ENCODE peak calls at places on chromosome 4, in eight cellular contexts. One of them, this sample, is unnamed.

GRCh38 chr4:89196745-89197144 is 85.4 kb downstream of the TIGD2 start:
- DNase-seq in stimulated activated CD8-positive, alpha-beta memory T cell treated with anti-CD3 and anti-CD28 coated beads, Interleukin-15, amount 100 ng/mL, for 4 hours: no peak
- DNase-seq in stimulated activated CD4-positive, alpha-beta T cell treated with anti-CD3 and anti-CD28 coated beads, Interleukin-2, amount 100 ng/mL, for 24 hours: no peak
- DNase-seq in caudate nucleus: no peak
- DNase-seq in activated T-cell treated with anti-CD3 and anti-CD28 coated beads for 24 hours: no peak
- DNase-seq in AG08396: no peak
- DNase-seq in CD4-positive, alpha-beta memory T cell: no peak
- DNase-seq in glomerular endothelial cell: peak
- DNase-seq in this sample: no peak

GRCh38 chr4:124462954-124463828 is 249.3 kb downstream of the ANKRD50 start:
- DNase-seq in stimulated activated CD8-positive, alpha-beta memory T cell treated with anti-CD3 and anti-CD28 coated beads, Interleukin-15, amount 100 ng/mL, for 4 hours: no peak
- DNase-seq in stimulated activated CD4-positive, alpha-beta T cell treated with anti-CD3 and anti-CD28 coated beads, Interleukin-2, amount 100 ng/mL, for 24 hours: no peak
- DNase-seq in caudate nucleus: no peak
- DNase-seq in activated T-cell treated with anti-CD3 and anti-CD28 coated beads for 24 hours: no peak
- DNase-seq in AG08396: no peak
- DNase-seq in CD4-positive, alpha-beta memory T cell: no peak
- DNase-seq in glomerular endothelial cell: no peak
- DNase-seq in this sample: no peak

GRCh38 chr4:51885371-51885770 is 42.4 kb downstream of the DCUN1D4 start:
- DNase-seq in stimulated activated CD8-positive, alpha-beta memory T cell treated with anti-CD3 and anti-CD28 coated beads, Interleukin-15, amount 100 ng/mL, for 4 hours: no peak
- DNase-seq in stimulated activated CD4-positive, alpha-beta T cell treated with anti-CD3 and anti-CD28 coated beads, Interleukin-2, amount 100 ng/mL, for 24 hours: no peak
- DNase-seq in caudate nucleus: no peak
- DNase-seq in activated T-cell treated with anti-CD3 and anti-CD28 coated beads for 24 hours: no peak
- DNase-seq in AG08396: peak
- DNase-seq in CD4-positive, alpha-beta memory T cell: no peak
- DNase-seq in glomerular endothelial cell: no peak
- DNase-seq in this sample: no peak

GRCh38 chr4:52037730-52038108 is 380 bp downstream of the SGCB start:
- DNase-seq in stimulated activated CD8-positive, alpha-beta memory T cell treated with anti-CD3 and anti-CD28 coated beads, Interleukin-15, amount 100 ng/mL, for 4 hours: no peak
- DNase-seq in stimulated activated CD4-positive, alpha-beta T cell treated with anti-CD3 and anti-CD28 coated beads, Interleukin-2, amount 100 ng/mL, for 24 hours: peak
- DNase-seq in caudate nucleus: no peak
- DNase-seq in activated T-cell treated with anti-CD3 and anti-CD28 coated beads for 24 hours: no peak
- DNase-seq in AG08396: peak
- DNase-seq in CD4-positive, alpha-beta memory T cell: no peak
- DNase-seq in glomerular endothelial cell: no peak
- DNase-seq in this sample: no peak

GRCh38 chr4:177480796-177481195 is 38.6 kb upstream of the AGA start:
- DNase-seq in stimulated activated CD8-positive, alpha-beta memory T cell treated with anti-CD3 and anti-CD28 coated beads, Interleukin-15, amount 100 ng/mL, for 4 hours: no peak
- DNase-seq in stimulated activated CD4-positive, alpha-beta T cell treated with anti-CD3 and anti-CD28 coated beads, Interleukin-2, amount 100 ng/mL, for 24 hours: no peak
- DNase-seq in caudate nucleus: no peak
- DNase-seq in activated T-cell treated with anti-CD3 and anti-CD28 coated beads for 24 hours: no peak
- DNase-seq in AG08396: no peak
- DNase-seq in CD4-positive, alpha-beta memory T cell: no peak
- DNase-seq in glomerular endothelial cell: no peak
- DNase-seq in this sample: no peak

GRCh38 chr4:123114915-123115756 is 192.7 kb upstream of the NUDT6 start:
- DNase-seq in stimulated activated CD8-positive, alpha-beta memory T cell treated with anti-CD3 and anti-CD28 coated beads, Interleukin-15, amount 100 ng/mL, for 4 hours: no peak
- DNase-seq in stimulated activated CD4-positive, alpha-beta T cell treated with anti-CD3 and anti-CD28 coated beads, Interleukin-2, amount 100 ng/mL, for 24 hours: no peak
- DNase-seq in caudate nucleus: no peak
- DNase-seq in activated T-cell treated with anti-CD3 and anti-CD28 coated beads for 24 hours: no peak
- DNase-seq in AG08396: no peak
- DNase-seq in CD4-positive, alpha-beta memory T cell: no peak
- DNase-seq in glomerular endothelial cell: no peak
- DNase-seq in this sample: no peak

GRCh38 chr4:57404463-57404862 is 294.3 kb upstream of the IGFBP7 start:
- DNase-seq in stimulated activated CD8-positive, alpha-beta memory T cell treated with anti-CD3 and anti-CD28 coated beads, Interleukin-15, amount 100 ng/mL, for 4 hours: no peak
- DNase-seq in stimulated activated CD4-positive, alpha-beta T cell treated with anti-CD3 and anti-CD28 coated beads, Interleukin-2, amount 100 ng/mL, for 24 hours: no peak
- DNase-seq in caudate nucleus: no peak
- DNase-seq in activated T-cell treated with anti-CD3 and anti-CD28 coated beads for 24 hours: no peak
- DNase-seq in AG08396: no peak
- DNase-seq in CD4-positive, alpha-beta memory T cell: no peak
- DNase-seq in glomerular endothelial cell: no peak
- DNase-seq in this sample: no peak

GRCh38 chr4:99071159-99071558 is 17.4 kb downstream of the ADH5 start:
- DNase-seq in stimulated activated CD8-positive, alpha-beta memory T cell treated with anti-CD3 and anti-CD28 coated beads, Interleukin-15, amount 100 ng/mL, for 4 hours: no peak
- DNase-seq in stimulated activated CD4-positive, alpha-beta T cell treated with anti-CD3 and anti-CD28 coated beads, Interleukin-2, amount 100 ng/mL, for 24 hours: no peak
- DNase-seq in caudate nucleus: no peak
- DNase-seq in activated T-cell treated with anti-CD3 and anti-CD28 coated beads for 24 hours: no peak
- DNase-seq in AG08396: no peak
- DNase-seq in CD4-positive, alpha-beta memory T cell: no peak
- DNase-seq in glomerular endothelial cell: no peak
- DNase-seq in this sample: no peak

GRCh38 chr4:128812360-128812958 is 3.0 kb downstream of the JADE1 start:
- DNase-seq in stimulated activated CD8-positive, alpha-beta memory T cell treated with anti-CD3 and anti-CD28 coated beads, Interleukin-15, amount 100 ng/mL, for 4 hours: no peak
- DNase-seq in stimulated activated CD4-positive, alpha-beta T cell treated with anti-CD3 and anti-CD28 coated beads, Interleukin-2, amount 100 ng/mL, for 24 hours: no peak
- DNase-seq in caudate nucleus: no peak
- DNase-seq in activated T-cell treated with anti-CD3 and anti-CD28 coated beads for 24 hours: peak
- DNase-seq in AG08396: peak
- DNase-seq in CD4-positive, alpha-beta memory T cell: no peak
- DNase-seq in glomerular endothelial cell: no peak
- DNase-seq in this sample: no peak

GRCh38 chr4:38364383-38364963 is 299.5 kb upstream of the KLF3 start:
- DNase-seq in stimulated activated CD8-positive, alpha-beta memory T cell treated with anti-CD3 and anti-CD28 coated beads, Interleukin-15, amount 100 ng/mL, for 4 hours: no peak
- DNase-seq in stimulated activated CD4-positive, alpha-beta T cell treated with anti-CD3 and anti-CD28 coated beads, Interleukin-2, amount 100 ng/mL, for 24 hours: no peak
- DNase-seq in caudate nucleus: no peak
- DNase-seq in activated T-cell treated with anti-CD3 and anti-CD28 coated beads for 24 hours: no peak
- DNase-seq in AG08396: no peak
- DNase-seq in CD4-positive, alpha-beta memory T cell: no peak
- DNase-seq in glomerular endothelial cell: no peak
- DNase-seq in this sample: no peak

GRCh38 chr4:139798456-139798855 is 132.8 kb downstream of the MGST2 start:
- DNase-seq in stimulated activated CD8-positive, alpha-beta memory T cell treated with anti-CD3 and anti-CD28 coated beads, Interleukin-15, amount 100 ng/mL, for 4 hours: no peak
- DNase-seq in stimulated activated CD4-positive, alpha-beta T cell treated with anti-CD3 and anti-CD28 coated beads, Interleukin-2, amount 100 ng/mL, for 24 hours: no peak
- DNase-seq in caudate nucleus: no peak
- DNase-seq in activated T-cell treated with anti-CD3 and anti-CD28 coated beads for 24 hours: no peak
- DNase-seq in AG08396: no peak
- DNase-seq in CD4-positive, alpha-beta memory T cell: no peak
- DNase-seq in glomerular endothelial cell: no peak
- DNase-seq in this sample: peak

GRCh38 chr4:39235701-39236100 is 53.4 kb downstream of the WDR19 start:
- DNase-seq in stimulated activated CD8-positive, alpha-beta memory T cell treated with anti-CD3 and anti-CD28 coated beads, Interleukin-15, amount 100 ng/mL, for 4 hours: no peak
- DNase-seq in stimulated activated CD4-positive, alpha-beta T cell treated with anti-CD3 and anti-CD28 coated beads, Interleukin-2, amount 100 ng/mL, for 24 hours: no peak
- DNase-seq in caudate nucleus: no peak
- DNase-seq in activated T-cell treated with anti-CD3 and anti-CD28 coated beads for 24 hours: no peak
- DNase-seq in AG08396: no peak
- DNase-seq in CD4-positive, alpha-beta memory T cell: no peak
- DNase-seq in glomerular endothelial cell: no peak
- DNase-seq in this sample: no peak

GRCh38 chr4:70632028-70632427 is 3.5 kb downstream of the ENAM start:
- DNase-seq in stimulated activated CD8-positive, alpha-beta memory T cell treated with anti-CD3 and anti-CD28 coated beads, Interleukin-15, amount 100 ng/mL, for 4 hours: no peak
- DNase-seq in stimulated activated CD4-positive, alpha-beta T cell treated with anti-CD3 and anti-CD28 coated beads, Interleukin-2, amount 100 ng/mL, for 24 hours: no peak
- DNase-seq in caudate nucleus: no peak
- DNase-seq in activated T-cell treated with anti-CD3 and anti-CD28 coated beads for 24 hours: no peak
- DNase-seq in AG08396: no peak
- DNase-seq in CD4-positive, alpha-beta memory T cell: no peak
- DNase-seq in glomerular endothelial cell: peak
- DNase-seq in this sample: no peak

GRCh38 chr4:26140150-26140898 is 180.5 kb upstream of the RBPJ start:
- DNase-seq in stimulated activated CD8-positive, alpha-beta memory T cell treated with anti-CD3 and anti-CD28 coated beads, Interleukin-15, amount 100 ng/mL, for 4 hours: no peak
- DNase-seq in stimulated activated CD4-positive, alpha-beta T cell treated with anti-CD3 and anti-CD28 coated beads, Interleukin-2, amount 100 ng/mL, for 24 hours: no peak
- DNase-seq in caudate nucleus: no peak
- DNase-seq in activated T-cell treated with anti-CD3 and anti-CD28 coated beads for 24 hours: no peak
- DNase-seq in AG08396: peak
- DNase-seq in CD4-positive, alpha-beta memory T cell: no peak
- DNase-seq in glomerular endothelial cell: no peak
- DNase-seq in this sample: no peak

GRCh38 chr4:97656034-97656720 is 487.1 kb downstream of the STPG2 start:
- DNase-seq in stimulated activated CD8-positive, alpha-beta memory T cell treated with anti-CD3 and anti-CD28 coated beads, Interleukin-15, amount 100 ng/mL, for 4 hours: no peak
- DNase-seq in stimulated activated CD4-positive, alpha-beta T cell treated with anti-CD3 and anti-CD28 coated beads, Interleukin-2, amount 100 ng/mL, for 24 hours: no peak
- DNase-seq in caudate nucleus: no peak
- DNase-seq in activated T-cell treated with anti-CD3 and anti-CD28 coated beads for 24 hours: no peak
- DNase-seq in AG08396: no peak
- DNase-seq in CD4-positive, alpha-beta memory T cell: no peak
- DNase-seq in glomerular endothelial cell: no peak
- DNase-seq in this sample: no peak

GRCh38 chr4:10529256-10529890 is 72.1 kb upstream of the ZNF518B start:
- DNase-seq in stimulated activated CD8-positive, alpha-beta memory T cell treated with anti-CD3 and anti-CD28 coated beads, Interleukin-15, amount 100 ng/mL, for 4 hours: no peak
- DNase-seq in stimulated activated CD4-positive, alpha-beta T cell treated with anti-CD3 and anti-CD28 coated beads, Interleukin-2, amount 100 ng/mL, for 24 hours: no peak
- DNase-seq in caudate nucleus: no peak
- DNase-seq in activated T-cell treated with anti-CD3 and anti-CD28 coated beads for 24 hours: no peak
- DNase-seq in AG08396: no peak
- DNase-seq in CD4-positive, alpha-beta memory T cell: no peak
- DNase-seq in glomerular endothelial cell: peak
- DNase-seq in this sample: no peak

GRCh38 chr4:185396724-185397402 is at the start of gene ANKRD37:
- DNase-seq in stimulated activated CD8-positive, alpha-beta memory T cell treated with anti-CD3 and anti-CD28 coated beads, Interleukin-15, amount 100 ng/mL, for 4 hours: no peak
- DNase-seq in stimulated activated CD4-positive, alpha-beta T cell treated with anti-CD3 and anti-CD28 coated beads, Interleukin-2, amount 100 ng/mL, for 24 hours: no peak
- DNase-seq in caudate nucleus: no peak
- DNase-seq in activated T-cell treated with anti-CD3 and anti-CD28 coated beads for 24 hours: no peak
- DNase-seq in AG08396: peak
- DNase-seq in CD4-positive, alpha-beta memory T cell: no peak
- DNase-seq in glomerular endothelial cell: no peak
- DNase-seq in this sample: no peak

GRCh38 chr4:41192136-41192535 is 22.2 kb downstream of the APBB2 start:
- DNase-seq in stimulated activated CD8-positive, alpha-beta memory T cell treated with anti-CD3 and anti-CD28 coated beads, Interleukin-15, amount 100 ng/mL, for 4 hours: no peak
- DNase-seq in stimulated activated CD4-positive, alpha-beta T cell treated with anti-CD3 and anti-CD28 coated beads, Interleukin-2, amount 100 ng/mL, for 24 hours: no peak
- DNase-seq in caudate nucleus: no peak
- DNase-seq in activated T-cell treated with anti-CD3 and anti-CD28 coated beads for 24 hours: no peak
- DNase-seq in AG08396: no peak
- DNase-seq in CD4-positive, alpha-beta memory T cell: no peak
- DNase-seq in glomerular endothelial cell: no peak
- DNase-seq in this sample: no peak

GRCh38 chr4:77734928-77735327 is 84.2 kb downstream of the CNOT6L start:
- DNase-seq in stimulated activated CD8-positive, alpha-beta memory T cell treated with anti-CD3 and anti-CD28 coated beads, Interleukin-15, amount 100 ng/mL, for 4 hours: no peak
- DNase-seq in stimulated activated CD4-positive, alpha-beta T cell treated with anti-CD3 and anti-CD28 coated beads, Interleukin-2, amount 100 ng/mL, for 24 hours: no peak
- DNase-seq in caudate nucleus: no peak
- DNase-seq in activated T-cell treated with anti-CD3 and anti-CD28 coated beads for 24 hours: peak
- DNase-seq in AG08396: peak
- DNase-seq in CD4-positive, alpha-beta memory T cell: peak
- DNase-seq in glomerular endothelial cell: no peak
- DNase-seq in this sample: peak

GRCh38 chr4:66229885-66230284 is 559.6 kb upstream of the EPHA5 start:
- DNase-seq in stimulated activated CD8-positive, alpha-beta memory T cell treated with anti-CD3 and anti-CD28 coated beads, Interleukin-15, amount 100 ng/mL, for 4 hours: no peak
- DNase-seq in stimulated activated CD4-positive, alpha-beta T cell treated with anti-CD3 and anti-CD28 coated beads, Interleukin-2, amount 100 ng/mL, for 24 hours: no peak
- DNase-seq in caudate nucleus: no peak
- DNase-seq in activated T-cell treated with anti-CD3 and anti-CD28 coated beads for 24 hours: no peak
- DNase-seq in AG08396: no peak
- DNase-seq in CD4-positive, alpha-beta memory T cell: no peak
- DNase-seq in glomerular endothelial cell: no peak
- DNase-seq in this sample: no peak

GRCh38 chr4:144547678-144548298 is 98.2 kb upstream of the HHIP start:
- DNase-seq in stimulated activated CD8-positive, alpha-beta memory T cell treated with anti-CD3 and anti-CD28 coated beads, Interleukin-15, amount 100 ng/mL, for 4 hours: no peak
- DNase-seq in stimulated activated CD4-positive, alpha-beta T cell treated with anti-CD3 and anti-CD28 coated beads, Interleukin-2, amount 100 ng/mL, for 24 hours: no peak
- DNase-seq in caudate nucleus: no peak
- DNase-seq in activated T-cell treated with anti-CD3 and anti-CD28 coated beads for 24 hours: no peak
- DNase-seq in AG08396: no peak
- DNase-seq in CD4-positive, alpha-beta memory T cell: no peak
- DNase-seq in glomerular endothelial cell: no peak
- DNase-seq in this sample: no peak

GRCh38 chr4:90318208-90318607 is 191.0 kb downstream of the CCSER1 start:
- DNase-seq in stimulated activated CD8-positive, alpha-beta memory T cell treated with anti-CD3 and anti-CD28 coated beads, Interleukin-15, amount 100 ng/mL, for 4 hours: no peak
- DNase-seq in stimulated activated CD4-positive, alpha-beta T cell treated with anti-CD3 and anti-CD28 coated beads, Interleukin-2, amount 100 ng/mL, for 24 hours: no peak
- DNase-seq in caudate nucleus: no peak
- DNase-seq in activated T-cell treated with anti-CD3 and anti-CD28 coated beads for 24 hours: no peak
- DNase-seq in AG08396: peak
- DNase-seq in CD4-positive, alpha-beta memory T cell: no peak
- DNase-seq in glomerular endothelial cell: peak
- DNase-seq in this sample: no peak

GRCh38 chr4:84479663-84480062 is 19.4 kb downstream of the NKX6-1 start:
- DNase-seq in stimulated activated CD8-positive, alpha-beta memory T cell treated with anti-CD3 and anti-CD28 coated beads, Interleukin-15, amount 100 ng/mL, for 4 hours: no peak
- DNase-seq in stimulated activated CD4-positive, alpha-beta T cell treated with anti-CD3 and anti-CD28 coated beads, Interleukin-2, amount 100 ng/mL, for 24 hours: no peak
- DNase-seq in caudate nucleus: no peak
- DNase-seq in activated T-cell treated with anti-CD3 and anti-CD28 coated beads for 24 hours: no peak
- DNase-seq in AG08396: no peak
- DNase-seq in CD4-positive, alpha-beta memory T cell: no peak
- DNase-seq in glomerular endothelial cell: no peak
- DNase-seq in this sample: no peak

GRCh38 chr4:73723029-73723428 is 17.3 kb upstream of the CXCL8 start:
- DNase-seq in stimulated activated CD8-positive, alpha-beta memory T cell treated with anti-CD3 and anti-CD28 coated beads, Interleukin-15, amount 100 ng/mL, for 4 hours: no peak
- DNase-seq in stimulated activated CD4-positive, alpha-beta T cell treated with anti-CD3 and anti-CD28 coated beads, Interleukin-2, amount 100 ng/mL, for 24 hours: no peak
- DNase-seq in caudate nucleus: no peak
- DNase-seq in activated T-cell treated with anti-CD3 and anti-CD28 coated beads for 24 hours: no peak
- DNase-seq in AG08396: no peak
- DNase-seq in CD4-positive, alpha-beta memory T cell: no peak
- DNase-seq in glomerular endothelial cell: no peak
- DNase-seq in this sample: no peak

GRCh38 chr4:85114526-85114925 is 148.0 kb upstream of the WDFY3 start:
- DNase-seq in stimulated activated CD8-positive, alpha-beta memory T cell treated with anti-CD3 and anti-CD28 coated beads, Interleukin-15, amount 100 ng/mL, for 4 hours: no peak
- DNase-seq in stimulated activated CD4-positive, alpha-beta T cell treated with anti-CD3 and anti-CD28 coated beads, Interleukin-2, amount 100 ng/mL, for 24 hours: no peak
- DNase-seq in caudate nucleus: no peak
- DNase-seq in activated T-cell treated with anti-CD3 and anti-CD28 coated beads for 24 hours: no peak
- DNase-seq in AG08396: no peak
- DNase-seq in CD4-positive, alpha-beta memory T cell: no peak
- DNase-seq in glomerular endothelial cell: no peak
- DNase-seq in this sample: no peak

This sample was measured in immature natural killer cell.